ENCODE peak calls at places on chromosomes 12 and 14, in seven cellular contexts. One of them, this sample, is unnamed.

GRCh38 chr12:13713746-13714400 is 267.5 kb downstream of the GRIN2B start:
- DNase-seq in upper lobe of right lung: no peak
- DNase-seq in kidney epithelial cell: no peak
- DNase-seq in AG10803: no peak
- DNase-seq in brain microvascular endothelial cell: no peak
- DNase-seq in cardiac muscle cell: no peak
- DNase-seq in testis: no peak
- DNase-seq in this sample: no peak

GRCh38 chr12:3204143-3204542 is 127.0 kb downstream of the TSPAN9 start:
- DNase-seq in AG10803: no peak
- DNase-seq in testis: no peak
- DNase-seq in brain microvascular endothelial cell: no peak
- DNase-seq in upper lobe of right lung: no peak
- DNase-seq in cardiac muscle cell: no peak
- DNase-seq in kidney epithelial cell: no peak
- DNase-seq in this sample: no peak

GRCh38 chr14:89137514-89138163 is 279.4 kb downstream of the FOXN3 start:
- DNase-seq in kidney epithelial cell: peak
- DNase-seq in upper lobe of right lung: peak
- DNase-seq in cardiac muscle cell: peak
- DNase-seq in brain microvascular endothelial cell: peak
- DNase-seq in AG10803: peak
- DNase-seq in testis: no peak
- DNase-seq in this sample: peak

GRCh38 chr12:46160081-46160980 is 108.5 kb downstream of the SLC38A1 start:
- DNase-seq in brain microvascular endothelial cell: no peak
- DNase-seq in kidney epithelial cell: peak
- DNase-seq in testis: peak
- DNase-seq in cardiac muscle cell: peak
- DNase-seq in AG10803: peak
- DNase-seq in upper lobe of right lung: no peak
- DNase-seq in this sample: peak

GRCh38 chr12:11885261-11886038 is 185.3 kb upstream of the BCL2L14 start:
- DNase-seq in upper lobe of right lung: no peak
- DNase-seq in cardiac muscle cell: peak
- DNase-seq in AG10803: peak
- DNase-seq in brain microvascular endothelial cell: peak
- DNase-seq in testis: no peak
- DNase-seq in kidney epithelial cell: peak
- DNase-seq in this sample: no peak

GRCh38 chr14:92022036-92022435 is 17.8 kb downstream of the TRIP11 start:
- DNase-seq in cardiac muscle cell: peak
- DNase-seq in brain microvascular endothelial cell: no peak
- DNase-seq in upper lobe of right lung: no peak
- DNase-seq in AG10803: no peak
- DNase-seq in testis: no peak
- DNase-seq in kidney epithelial cell: no peak
- DNase-seq in this sample: no peak

GRCh38 chr14:32339188-32339587 is 10.1 kb downstream of the AKAP6 start:
- DNase-seq in kidney epithelial cell: no peak
- DNase-seq in brain microvascular endothelial cell: no peak
- DNase-seq in testis: no peak
- DNase-seq in AG10803: no peak
- DNase-seq in upper lobe of right lung: no peak
- DNase-seq in cardiac muscle cell: no peak
- DNase-seq in this sample: no peak

GRCh38 chr14:21098134-21098891 is at the start of gene ZNF219:
- DNase-seq in brain microvascular endothelial cell: no peak
- DNase-seq in kidney epithelial cell: no peak
- DNase-seq in testis: peak
- DNase-seq in upper lobe of right lung: peak
- DNase-seq in AG10803: peak
- DNase-seq in cardiac muscle cell: peak
- DNase-seq in this sample: no peak

GRCh38 chr12:122888232-122888752 is 7.6 kb downstream of the VPS37B start:
- DNase-seq in kidney epithelial cell: peak
- DNase-seq in AG10803: peak
- DNase-seq in cardiac muscle cell: peak
- DNase-seq in upper lobe of right lung: peak
- DNase-seq in brain microvascular endothelial cell: peak
- DNase-seq in testis: peak
- DNase-seq in this sample: peak

GRCh38 chr14:74085828-74086227 is 1.1 kb downstream of the LIN52 start:
- DNase-seq in upper lobe of right lung: no peak
- DNase-seq in testis: no peak
- DNase-seq in brain microvascular endothelial cell: no peak
- DNase-seq in cardiac muscle cell: no peak
- DNase-seq in kidney epithelial cell: no peak
- DNase-seq in AG10803: no peak
- DNase-seq in this sample: no peak

GRCh38 chr12:14157129-14157747 is 175.8 kb upstream of the GRIN2B start:
- DNase-seq in testis: no peak
- DNase-seq in upper lobe of right lung: no peak
- DNase-seq in AG10803: no peak
- DNase-seq in brain microvascular endothelial cell: no peak
- DNase-seq in cardiac muscle cell: no peak
- DNase-seq in kidney epithelial cell: no peak
- DNase-seq in this sample: no peak

GRCh38 chr12:80805106-80805505 is 88.4 kb downstream of the MYF5 start:
- DNase-seq in kidney epithelial cell: no peak
- DNase-seq in upper lobe of right lung: no peak
- DNase-seq in cardiac muscle cell: no peak
- DNase-seq in testis: no peak
- DNase-seq in AG10803: no peak
- DNase-seq in brain microvascular endothelial cell: no peak
- DNase-seq in this sample: no peak

GRCh38 chr14:39488600-39488999 is 56.4 kb upstream of the FBXO33 start:
- DNase-seq in upper lobe of right lung: no peak
- DNase-seq in testis: no peak
- DNase-seq in kidney epithelial cell: no peak
- DNase-seq in cardiac muscle cell: peak
- DNase-seq in brain microvascular endothelial cell: peak
- DNase-seq in AG10803: peak
- DNase-seq in this sample: peak

GRCh38 chr12:50047693-50048250 is 9.6 kb upstream of the ASIC1 start:
- DNase-seq in kidney epithelial cell: no peak
- DNase-seq in cardiac muscle cell: no peak
- DNase-seq in testis: no peak
- DNase-seq in upper lobe of right lung: no peak
- DNase-seq in AG10803: no peak
- DNase-seq in brain microvascular endothelial cell: no peak
- DNase-seq in this sample: no peak

GRCh38 chr12:49369723-49370145 is 2.5 kb downstream of the SPATS2 start:
- DNase-seq in cardiac muscle cell: peak
- DNase-seq in testis: peak
- DNase-seq in brain microvascular endothelial cell: no peak
- DNase-seq in AG10803: peak
- DNase-seq in kidney epithelial cell: no peak
- DNase-seq in upper lobe of right lung: no peak
- DNase-seq in this sample: no peak

GRCh38 chr12:6384499-6385436 is 806 bp downstream of the LTBR start:
- DNase-seq in kidney epithelial cell: no peak
- DNase-seq in brain microvascular endothelial cell: no peak
- DNase-seq in AG10803: no peak
- DNase-seq in testis: peak
- DNase-seq in upper lobe of right lung: no peak
- DNase-seq in cardiac muscle cell: no peak
- DNase-seq in this sample: no peak

GRCh38 chr14:31070431-31070830 is 44.3 kb upstream of the STRN3 start:
- DNase-seq in AG10803: peak
- DNase-seq in brain microvascular endothelial cell: peak
- DNase-seq in testis: no peak
- DNase-seq in cardiac muscle cell: peak
- DNase-seq in upper lobe of right lung: no peak
- DNase-seq in kidney epithelial cell: peak
- DNase-seq in this sample: peak

GRCh38 chr14:92846162-92846897 is 52.2 kb downstream of the GOLGA5 start:
- DNase-seq in upper lobe of right lung: no peak
- DNase-seq in brain microvascular endothelial cell: peak
- DNase-seq in kidney epithelial cell: peak
- DNase-seq in cardiac muscle cell: peak
- DNase-seq in AG10803: peak
- DNase-seq in testis: no peak
- DNase-seq in this sample: no peak

GRCh38 chr12:108597559-108598471 is at the start of gene TMEM119:
- DNase-seq in brain microvascular endothelial cell: no peak
- DNase-seq in kidney epithelial cell: no peak
- DNase-seq in testis: no peak
- DNase-seq in upper lobe of right lung: no peak
- DNase-seq in cardiac muscle cell: peak
- DNase-seq in AG10803: peak
- DNase-seq in this sample: no peak

GRCh38 chr14:76307786-76308780 is 67.9 kb upstream of the ESRRB start:
- DNase-seq in cardiac muscle cell: no peak
- DNase-seq in brain microvascular endothelial cell: no peak
- DNase-seq in AG10803: no peak
- DNase-seq in testis: no peak
- DNase-seq in upper lobe of right lung: no peak
- DNase-seq in kidney epithelial cell: no peak
- DNase-seq in this sample: no peak

GRCh38 chr12:51884676-51885229 is 3.1 kb upstream of the ANKRD33 start:
- DNase-seq in upper lobe of right lung: peak
- DNase-seq in AG10803: no peak
- DNase-seq in cardiac muscle cell: no peak
- DNase-seq in kidney epithelial cell: no peak
- DNase-seq in testis: no peak
- DNase-seq in brain microvascular endothelial cell: no peak
- DNase-seq in this sample: no peak

GRCh38 chr12:108017658-108018057 is 111.4 kb upstream of the WSCD2 start:
- DNase-seq in testis: no peak
- DNase-seq in kidney epithelial cell: no peak
- DNase-seq in brain microvascular endothelial cell: no peak
- DNase-seq in cardiac muscle cell: no peak
- DNase-seq in upper lobe of right lung: no peak
- DNase-seq in AG10803: no peak
- DNase-seq in this sample: no peak

GRCh38 chr12:27530157-27530922 is 6.3 kb downstream of the PPFIBP1 start:
- DNase-seq in brain microvascular endothelial cell: no peak
- DNase-seq in upper lobe of right lung: no peak
- DNase-seq in cardiac muscle cell: no peak
- DNase-seq in AG10803: no peak
- DNase-seq in testis: no peak
- DNase-seq in kidney epithelial cell: no peak
- DNase-seq in this sample: no peak

GRCh38 chr12:62158013-62158412 is 102.2 kb upstream of the USP15 start:
- DNase-seq in AG10803: no peak
- DNase-seq in kidney epithelial cell: no peak
- DNase-seq in cardiac muscle cell: no peak
- DNase-seq in brain microvascular endothelial cell: no peak
- DNase-seq in upper lobe of right lung: no peak
- DNase-seq in testis: no peak
- DNase-seq in this sample: no peak

GRCh38 chr12:47349770-47350408 is 270.1 kb upstream of the AMIGO2 start:
- DNase-seq in testis: no peak
- DNase-seq in cardiac muscle cell: peak
- DNase-seq in upper lobe of right lung: no peak
- DNase-seq in kidney epithelial cell: no peak
- DNase-seq in brain microvascular endothelial cell: no peak
- DNase-seq in AG10803: peak
- DNase-seq in this sample: no peak

GRCh38 chr12:94149781-94150482 is 1.6 kb downstream of the PLXNC1 start:
- DNase-seq in testis: peak
- DNase-seq in upper lobe of right lung: peak
- DNase-seq in kidney epithelial cell: no peak
- DNase-seq in AG10803: no peak
- DNase-seq in cardiac muscle cell: peak
- DNase-seq in brain microvascular endothelial cell: no peak
- DNase-seq in this sample: no peak

GRCh38 chr12:120470150-120470817 is 736 bp upstream of the SRSF9 start:
- DNase-seq in upper lobe of right lung: no peak
- DNase-seq in kidney epithelial cell: no peak
- DNase-seq in cardiac muscle cell: peak
- DNase-seq in testis: peak
- DNase-seq in brain microvascular endothelial cell: no peak
- DNase-seq in AG10803: peak
- DNase-seq in this sample: no peak
- H3K4me3 ChIP-seq in upper lobe of right lung: peak
- H3K4me3 ChIP-seq in kidney epithelial cell: peak
- H3K4me3 ChIP-seq in cardiac muscle cell: peak
- H3K4me3 ChIP-seq in testis: peak
- H3K4me3 ChIP-seq in brain microvascular endothelial cell: peak
- H3K4me3 ChIP-seq in AG10803: peak
- H3K4me3 ChIP-seq in this sample: peak

DNA sequence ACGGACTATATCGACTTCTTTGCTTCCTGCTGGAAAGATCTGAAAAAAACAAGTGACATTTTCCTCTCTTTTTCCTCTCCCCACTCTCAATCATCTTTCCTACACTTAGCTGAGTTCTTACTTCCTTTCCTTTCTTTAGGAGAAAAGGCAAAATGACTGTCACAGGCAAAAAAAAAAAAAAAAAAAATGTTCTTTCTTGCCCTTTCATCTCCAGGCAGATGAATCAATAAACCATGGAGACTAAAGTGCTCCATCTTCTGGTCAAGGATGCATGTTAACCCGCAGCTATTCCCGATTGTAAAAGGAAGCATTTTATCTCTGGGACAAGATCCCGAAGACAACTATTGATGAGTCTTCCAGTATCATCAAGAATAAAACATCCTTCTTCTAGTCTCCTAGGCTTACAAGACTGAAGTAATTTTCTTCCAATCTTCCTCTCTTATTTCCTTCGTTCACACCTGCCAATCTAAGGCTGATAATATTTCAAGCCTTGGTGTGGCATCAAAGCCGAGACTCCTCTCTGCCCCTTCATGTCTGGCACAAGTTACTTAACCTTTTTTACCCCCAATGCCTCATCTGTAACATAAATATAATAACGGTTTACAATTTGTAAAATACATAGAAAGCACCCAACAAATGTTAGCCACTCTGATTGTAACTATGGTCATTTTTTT is 94.2 kb upstream of the PLEKHG7 start:
- DNase-seq in testis: no peak
- DNase-seq in cardiac muscle cell: peak
- DNase-seq in AG10803: peak
- DNase-seq in upper lobe of right lung: no peak
- DNase-seq in brain microvascular endothelial cell: peak
- DNase-seq in kidney epithelial cell: no peak
- DNase-seq in this sample: no peak
- TF ChIP-seq CTCF in testis: no peak
- TF ChIP-seq CTCF in cardiac muscle cell: peak
- TF ChIP-seq CTCF in AG10803: peak
- TF ChIP-seq CTCF in upper lobe of right lung: peak
- TF ChIP-seq CTCF in brain microvascular endothelial cell: peak
- TF ChIP-seq CTCF in kidney epithelial cell: peak
- TF ChIP-seq CTCF in this sample: peak

GRCh38 chr12:75812341-75813018 is 219.1 kb downstream of the PHLDA1 start:
- DNase-seq in cardiac muscle cell: no peak
- DNase-seq in upper lobe of right lung: no peak
- DNase-seq in testis: no peak
- DNase-seq in kidney epithelial cell: no peak
- DNase-seq in brain microvascular endothelial cell: no peak
- DNase-seq in AG10803: peak
- DNase-seq in this sample: no peak
- H3K4me3 ChIP-seq in cardiac muscle cell: no peak
- H3K4me3 ChIP-seq in upper lobe of right lung: no peak
- H3K4me3 ChIP-seq in testis: no peak
- H3K4me3 ChIP-seq in kidney epithelial cell: no peak
- H3K4me3 ChIP-seq in brain microvascular endothelial cell: no peak
- H3K4me3 ChIP-seq in AG10803: peak
- H3K4me3 ChIP-seq in this sample: no peak

GRCh38 chr14:54642950-54643695 is 76.2 kb downstream of the SAMD4A start:
- DNase-seq in AG10803: peak
- DNase-seq in testis: no peak
- DNase-seq in cardiac muscle cell: peak
- DNase-seq in brain microvascular endothelial cell: no peak
- DNase-seq in upper lobe of right lung: no peak
- DNase-seq in kidney epithelial cell: no peak
- DNase-seq in this sample: no peak
- TF ChIP-seq CTCF in AG10803: peak
- TF ChIP-seq CTCF in testis: no peak
- TF ChIP-seq CTCF in cardiac muscle cell: peak
- TF ChIP-seq CTCF in brain microvascular endothelial cell: peak
- TF ChIP-seq CTCF in upper lobe of right lung: peak
- TF ChIP-seq CTCF in kidney epithelial cell: peak
- TF ChIP-seq CTCF in this sample: peak